ENCODE peak calls at places on chromosomes 11 and 22, in seven cellular contexts. L is mucosa of descending colon, I is GM13976, U is fibroblast of mammary gland, D is esophagus muscularis mucosa, E is WERI-Rb-1, G is NB4. O is an unnamed sample.

GRCh38 chr11:28834877-28835276 is 726.7 kb downstream of the METTL15 start:
- DNase-seq in D (no peak), G (no peak), E (peak), L (no peak), U (peak), I (no peak), O (no peak)

GRCh38 chr11:69101100-69101791 is 52.5 kb downstream of the TPCN2 start:
- DNase-seq in E (peak), U (peak), L (peak), G (peak), I (peak), D (no peak), O (peak)

GRCh38 chr11:36509265-36509664 is 807 bp downstream of the TRAF6 start:
- DNase-seq in E (peak), L (no peak), I (peak), D (no peak), G (peak), U (peak), O (no peak)

GRCh38 chr11:132844956-132845355 is 687.3 kb downstream of the OPCML start:
- DNase-seq in D (no peak), U (peak), L (no peak), E (no peak), G (no peak), I (no peak), O (no peak)

GRCh38 chr11:1864831-1865665 is 12.2 kb downstream of the LSP1 start:
- DNase-seq in E (no peak), G (no peak), U (no peak), L (no peak), D (no peak), I (no peak), O (no peak)

GRCh38 chr22:45863981-45864751 is 112.8 kb downstream of the WNT7B start:
- DNase-seq in D (peak), I (peak), L (peak), G (peak), E (peak), U (peak), O (peak)

GRCh38 chr11:60993611-60994010 is 22.1 kb downstream of the CD6 start:
- DNase-seq in L (no peak), D (no peak), G (no peak), I (no peak), E (no peak), U (no peak), O (no peak)

GRCh38 chr22:38948181-38948940 is 9.0 kb upstream of the APOBEC3A start:
- DNase-seq in L (no peak), D (no peak), G (no peak), I (no peak), U (no peak), E (no peak), O (no peak)

GRCh38 chr11:82701847-82702520 is 31.7 kb downstream of the FAM181B start:
- DNase-seq in D (peak), E (peak), U (peak), L (peak), G (peak), I (no peak), O (no peak)

GRCh38 chr22:23251445-23252093 is 71.3 kb downstream of the BCR start:
- DNase-seq in L (peak), G (peak), U (peak), D (no peak), E (peak), I (no peak), O (no peak)

GRCh38 chr11:126336065-126336464 is 19.4 kb upstream of the ST3GAL4 start:
- DNase-seq in L (no peak), I (no peak), E (no peak), U (no peak), G (no peak), D (no peak), O (no peak)

GRCh38 chr22:17726561-17727243 is 47.6 kb downstream of the BID start:
- DNase-seq in G (peak), E (no peak), L (no peak), I (no peak), U (no peak), D (no peak), O (no peak)

GRCh38 chr11:71206186-71206585 is 46.2 kb downstream of the SHANK2 start:
- DNase-seq in E (no peak), D (no peak), U (peak), I (no peak), G (no peak), L (peak), O (no peak)

GRCh38 chr22:27773236-27773550 is 28.4 kb downstream of the MN1 start:
- DNase-seq in U (no peak), E (no peak), G (no peak), L (no peak), I (no peak), D (no peak), O (no peak)

GRCh38 chr22:48167238-48167637 is 1404.8 kb downstream of the TBC1D22A start:
- DNase-seq in I (no peak), U (no peak), D (no peak), E (no peak), G (peak), L (no peak), O (no peak)

GRCh38 chr11:83823461-83824025 is 537.4 kb upstream of the CCDC90B start:
- DNase-seq in L (no peak), G (no peak), E (no peak), I (no peak), D (no peak), U (no peak), O (no peak)

GRCh38 chr11:114064216-114064615 is 4.7 kb downstream of the ZBTB16 start:
- DNase-seq in E (no peak), G (no peak), I (no peak), U (no peak), D (no peak), L (no peak), O (no peak)

GRCh38 chr11:70912226-70912840 is 340.0 kb downstream of the SHANK2 start:
- DNase-seq in E (no peak), G (peak), D (no peak), I (no peak), U (peak), L (no peak), O (no peak)

GRCh38 chr11:45622283-45622682 is 43.1 kb downstream of the CHST1 start:
- DNase-seq in D (peak), G (no peak), I (no peak), E (no peak), U (no peak), L (no peak), O (no peak)

GRCh38 chr11:74769058-74769457 is 20.4 kb downstream of the RNF169 start:
- DNase-seq in U (no peak), E (no peak), D (no peak), G (no peak), I (no peak), L (no peak), O (no peak)

GRCh38 chr11:128871165-128871564 is 4.1 kb upstream of the KCNJ1 start:
- DNase-seq in G (no peak), D (no peak), I (no peak), U (no peak), E (no peak), L (no peak), O (no peak)

GRCh38 chr22:24772493-24773220 is 1.9 kb downstream of the PIWIL3 start:
- DNase-seq in E (peak), I (no peak), L (no peak), G (no peak), U (peak), D (no peak), O (no peak)

GRCh38 chr22:39292561-39293074 is 26.8 kb downstream of the RPL3 start:
- DNase-seq in I (no peak), D (peak), G (peak), E (peak), L (peak), U (peak), O (no peak)

GRCh38 chr22:45008853-45009751 is 703 bp downstream of the PHF21B start:
- DNase-seq in E (peak), D (no peak), G (no peak), L (no peak), U (peak), I (no peak), O (peak)

GRCh38 chr11:44865866-44866272 is 84.8 kb downstream of the TP53I11 start:
- DNase-seq in D (no peak), L (no peak), E (no peak), U (no peak), I (no peak), G (no peak), O (no peak)

GRCh38 chr22:42061041-42061440 is 9.6 kb downstream of the NAGA start:
- DNase-seq in E (no peak), G (no peak), I (no peak), U (no peak), L (no peak), D (no peak), O (no peak)

DNA sequence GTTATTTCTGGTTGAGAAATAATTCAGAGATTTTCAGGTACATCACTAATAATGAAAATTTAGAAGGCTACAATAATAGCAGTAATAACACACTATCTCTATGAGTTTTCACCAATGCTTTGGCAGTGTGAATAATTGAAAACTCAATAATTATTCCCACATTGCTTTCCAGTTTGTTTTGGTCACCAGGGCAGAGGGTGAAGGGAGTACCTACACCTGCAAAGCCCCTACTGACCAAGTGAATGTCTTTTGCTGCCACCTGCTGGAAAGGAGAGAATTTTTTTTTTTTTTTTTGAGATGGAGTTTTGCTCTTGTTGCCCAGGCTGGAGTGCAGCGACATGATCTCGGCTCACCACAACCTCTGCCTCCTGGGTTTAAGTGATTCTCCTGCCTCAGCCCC is 3.2 kb downstream of the NELL1 start:
- DNase-seq in U (peak), I (no peak), D (no peak), G (peak), L (no peak), E (no peak), O (no peak)
- TF ChIP-seq CTCF in U (peak), I (peak), D (peak), G (peak), L (no peak), E (peak), O (peak)

DNA sequence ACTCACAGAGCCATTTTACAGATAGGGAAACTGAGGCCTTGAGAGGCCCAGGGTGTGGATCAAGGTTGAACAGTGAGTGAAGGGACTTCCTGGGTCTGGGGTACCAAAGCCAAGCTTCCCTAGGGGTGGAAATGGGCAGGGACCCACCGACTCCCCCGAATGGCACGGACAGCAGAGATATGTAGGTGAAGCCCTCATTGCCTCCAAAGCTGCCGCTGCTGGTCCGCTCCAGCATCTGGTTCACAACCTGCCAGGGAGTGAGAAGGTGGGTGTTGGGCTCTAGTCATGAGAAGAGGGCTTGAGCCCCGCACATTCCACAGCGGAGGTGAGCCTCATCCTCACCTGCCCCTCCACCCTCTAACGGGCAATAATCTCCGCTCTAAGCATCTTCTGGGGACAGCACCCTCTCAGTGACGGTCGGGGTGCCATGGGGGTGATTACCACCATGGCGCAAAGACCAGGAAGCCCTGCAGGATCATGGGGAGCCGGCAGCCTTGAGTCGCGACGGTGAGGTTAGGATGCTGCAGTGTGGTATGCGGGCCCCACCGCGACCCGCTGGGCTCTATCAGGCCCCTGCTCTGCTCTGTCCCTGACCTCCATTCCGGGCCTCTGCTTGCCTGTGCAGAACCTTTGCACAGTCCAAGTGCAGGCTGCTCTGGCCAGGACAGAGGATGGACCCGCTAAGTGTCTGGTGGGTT is 10.8 kb downstream of the ALDH3B2 start:
- DNase-seq in E (no peak), D (no peak), G (no peak), I (peak), U (no peak), L (no peak), O (no peak)
- TF ChIP-seq CTCF in E (no peak), D (no peak), G (no peak), I (no peak), U (no peak), L (no peak), O (no peak)

GRCh38 chr11:66126808-66127555 is 56.9 kb downstream of the PACS1 start:
- DNase-seq in L (peak), I (peak), G (peak), E (no peak), U (peak), D (no peak), O (no peak)
- TF ChIP-seq CTCF in L (no peak), I (no peak), G (no peak), E (no peak), U (no peak), D (no peak), O (no peak)

GRCh38 chr11:73399159-73400090 is 23.2 kb downstream of the RELT start:
- DNase-seq in L (no peak), D (no peak), E (no peak), U (peak), I (no peak), G (peak), O (no peak)

GRCh38 chr11:73398721-73399120 is 22.5 kb downstream of the RELT start:
- DNase-seq in U (no peak), L (no peak), I (no peak), E (no peak), D (no peak), G (no peak), O (no peak)

GRCh38 chr11:73396985-73397384 is 20.8 kb downstream of the RELT start:
- DNase-seq in G (no peak), L (no peak), E (no peak), U (no peak), I (no peak), D (no peak), O (no peak)

GRCh38 chr11:73397468-73398131 is 21.4 kb downstream of the RELT start:
- DNase-seq in G (no peak), D (no peak), I (no peak), L (no peak), U (no peak), E (no peak), O (no peak)

DNA sequence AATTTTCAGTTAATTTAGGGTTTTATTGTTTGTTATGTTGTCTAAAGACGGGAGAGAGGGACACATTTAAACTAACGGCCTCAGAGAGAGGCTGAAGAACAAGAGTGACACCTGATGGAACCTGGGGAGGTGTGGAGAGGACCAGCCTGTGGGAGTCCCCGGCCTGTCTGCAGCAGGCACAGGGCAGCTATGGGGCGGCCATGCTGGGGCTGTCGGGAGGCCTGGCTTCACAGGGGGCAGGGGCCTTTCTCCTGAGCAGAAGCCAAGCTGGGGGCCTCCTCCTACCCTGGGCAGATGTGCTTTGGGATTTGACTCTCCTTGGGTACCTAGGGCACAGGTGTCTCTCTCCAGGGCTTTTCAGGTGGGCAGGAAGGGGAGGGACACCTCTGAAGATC is 21.9 kb downstream of the RELT start:
- DNase-seq in U (no peak), G (no peak), I (no peak), L (no peak), E (no peak), D (no peak), O (no peak)
- TF ChIP-seq CTCF in U (no peak), G (no peak), I (no peak), L (no peak), E (no peak), D (no peak), O (no peak)

GRCh38 chr22:37317698-37318210 is 35.4 kb downstream of the CYTH4 start:
- DNase-seq in G (no peak), U (no peak), I (no peak), L (no peak), E (no peak), D (no peak), O (no peak)

GRCh38 chr22:37319469-37319868 is 37.2 kb downstream of the CYTH4 start:
- DNase-seq in U (no peak), I (no peak), D (no peak), E (no peak), G (no peak), L (no peak), O (no peak)

GRCh38 chr22:37316405-37316804 is 34.1 kb downstream of the CYTH4 start:
- DNase-seq in L (no peak), G (no peak), D (no peak), U (no peak), I (no peak), E (no peak), O (no peak)

GRCh38 chr22:37316875-37317371 is 34.6 kb downstream of the CYTH4 start:
- DNase-seq in L (peak), G (peak), D (peak), I (peak), E (peak), U (peak), O (peak)

GRCh38 chr22:37318255-37319109 is 36.2 kb downstream of the CYTH4 start:
- DNase-seq in L (no peak), D (no peak), I (no peak), E (no peak), U (no peak), G (no peak), O (no peak)
- TF ChIP-seq CTCF in L (no peak), D (no peak), I (no peak), E (peak), U (no peak), G (no peak), O (no peak)

DNA sequence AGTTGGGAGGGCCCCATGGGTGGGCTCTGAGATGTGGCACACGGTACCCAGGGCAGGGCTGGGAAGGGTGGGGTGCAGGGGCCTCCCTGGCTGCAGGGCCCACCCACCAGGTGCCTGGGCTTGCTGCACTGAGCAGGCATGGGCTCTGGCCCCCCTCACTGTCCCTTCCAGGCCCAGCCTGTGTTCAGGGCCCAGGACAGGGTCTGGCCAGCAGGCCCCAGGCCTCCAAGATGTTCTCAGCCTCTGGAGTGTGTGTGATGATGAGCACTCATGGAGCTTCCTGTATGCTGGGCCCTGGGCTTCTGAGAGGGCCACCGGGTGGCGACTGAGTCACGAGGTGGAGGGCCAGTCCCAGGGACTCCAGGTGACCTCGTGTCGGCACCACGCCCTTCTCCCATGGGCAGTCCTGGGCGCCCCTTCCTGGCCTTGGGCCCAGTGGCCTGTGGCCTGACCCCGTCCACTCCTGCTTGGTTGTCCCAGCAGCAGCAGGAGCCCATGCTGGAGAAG is 55.9 kb upstream of the CCDC188 start:
- DNase-seq in D (no peak), E (no peak), U (peak), G (peak), L (peak), I (no peak), O (no peak)
- TF ChIP-seq CTCF in D (no peak), E (peak), U (no peak), G (peak), L (no peak), I (no peak), O (no peak)